ENCODE peak calls at places on chromosomes 4 and X, in four cellular contexts. U is WTC11, P is K562, D is HepG2. E is an unnamed sample.

GRCh38 chr4:45944000-45944399 is 179.9 kb downstream of the GABRG1 start:
- DNase-seq in U (no peak), P (no peak), D (peak), E (no peak)

GRCh38 chr4:108559911-108560310 is 60.5 kb upstream of the RPL34 start:
- DNase-seq in U (no peak), P (no peak), D (no peak), E (no peak)

GRCh38 chr4:114383055-114383454 is 215.6 kb upstream of the UGT8 start:
- DNase-seq in U (no peak), P (no peak), D (no peak), E (no peak)

GRCh38 chrX:150731795-150732194 is 38.6 kb downstream of the MTMR1 start:
- DNase-seq in U (no peak), P (no peak), D (no peak), E (no peak)

GRCh38 chr4:107818301-107818910 is 6.3 kb upstream of the SGMS2 start:
- DNase-seq in U (no peak), P (no peak), D (no peak), E (no peak)

GRCh38 chr4:105306158-105306781 is 159.6 kb downstream of the TET2 start:
- DNase-seq in U (no peak), P (no peak), D (no peak), E (peak)

GRCh38 chr4:34826660-34827059 is 1417.7 kb downstream of the ARAP2 start:
- DNase-seq in U (no peak), P (no peak), D (no peak), E (no peak)

GRCh38 chr4:93688978-93689377 is 139.6 kb upstream of the ATOH1 start:
- DNase-seq in U (no peak), P (no peak), D (no peak), E (no peak)

GRCh38 chr4:47750771-47751170 is 87.1 kb downstream of the CORIN start:
- DNase-seq in U (no peak), P (no peak), D (no peak), E (no peak)

GRCh38 chrX:459611-460010 is 72.9 kb upstream of the PPP2R3B start:
- DNase-seq in U (no peak), P (no peak), D (no peak), E (no peak)

GRCh38 chr4:109562457-109563237 is 2.6 kb downstream of the MCUB start:
- DNase-seq in U (no peak), P (no peak), D (no peak), E (no peak)

GRCh38 chr4:78753091-78753490 is 23.1 kb upstream of the BMP2K start:
- DNase-seq in U (no peak), P (no peak), D (no peak), E (peak)

GRCh38 chrX:44872319-44872816 is 620 bp upstream of the KDM6A start:
- DNase-seq in U (peak), P (peak), D (no peak), E (no peak)

DNA sequence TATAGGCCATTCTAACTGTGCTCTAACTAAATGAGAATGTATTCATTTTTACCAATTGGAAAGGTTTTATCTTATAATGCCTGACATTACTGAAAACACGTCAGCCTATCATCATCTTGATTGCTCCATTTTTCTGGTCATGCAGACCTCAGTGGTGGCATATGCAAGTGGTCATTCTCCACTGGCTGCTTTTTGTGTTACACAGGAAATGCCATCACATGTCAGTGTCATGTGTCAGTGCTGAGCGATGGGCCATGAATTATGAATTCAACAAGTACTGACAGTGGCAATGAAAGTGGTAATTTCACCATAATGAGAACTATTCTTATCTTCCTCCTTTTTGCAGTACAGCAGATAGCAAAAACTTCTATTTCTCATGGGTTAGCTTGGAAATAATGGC is 190.5 kb downstream of the PACRGL start:
- DNase-seq in U (no peak), P (no peak), D (no peak), E (no peak)
- TF ChIP-seq NR2C2 in U (no peak), P (no peak), D (no peak), E (no peak)

DNA sequence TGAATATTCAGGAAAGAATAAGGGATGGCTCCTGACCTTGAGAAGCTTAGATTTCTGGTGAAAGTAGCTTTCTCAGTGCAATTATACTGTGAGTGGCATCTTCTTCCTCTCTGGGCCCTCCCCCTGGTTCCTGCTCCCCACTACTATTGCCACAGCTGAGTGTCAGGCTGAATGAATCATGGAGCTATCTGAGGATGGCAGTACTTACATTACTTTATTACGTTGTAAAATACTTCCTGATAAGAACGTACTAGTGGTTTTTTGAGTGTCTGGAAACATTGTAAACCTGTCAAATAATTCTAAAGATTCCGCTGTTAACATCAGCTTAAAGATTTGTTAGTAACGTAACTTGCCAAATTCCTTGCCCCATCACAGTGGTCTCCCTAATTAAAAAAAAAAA is 36.2 kb downstream of the ARHGAP10 start:
- DNase-seq in U (no peak), P (no peak), D (no peak), E (no peak)
- TF ChIP-seq NR2C2 in U (no peak), P (no peak), D (no peak), E (no peak)

DNA sequence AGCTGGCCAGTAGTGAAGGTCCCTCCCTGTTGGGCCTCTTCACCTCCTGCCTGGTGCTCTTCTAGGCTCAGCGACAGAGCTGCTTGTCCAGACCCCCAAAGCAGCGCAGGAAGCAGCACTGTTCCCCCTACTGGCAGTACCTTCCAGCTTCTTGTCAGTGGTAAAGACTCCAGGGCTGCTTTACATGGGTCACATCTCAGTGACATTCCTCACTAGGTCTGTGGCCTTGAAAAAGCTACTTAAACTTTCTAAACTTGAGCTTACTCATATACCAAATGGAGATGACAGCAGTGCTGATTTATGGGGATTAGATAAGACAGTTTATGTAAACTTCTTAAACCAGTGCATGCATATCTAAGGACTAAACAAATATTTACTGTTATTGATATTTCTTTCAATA is 117.3 kb downstream of the FAT4 start:
- DNase-seq in U (peak), P (no peak), D (peak), E (no peak)
- TF ChIP-seq NR2C2 in U (no peak), P (no peak), D (no peak), E (no peak)

DNA sequence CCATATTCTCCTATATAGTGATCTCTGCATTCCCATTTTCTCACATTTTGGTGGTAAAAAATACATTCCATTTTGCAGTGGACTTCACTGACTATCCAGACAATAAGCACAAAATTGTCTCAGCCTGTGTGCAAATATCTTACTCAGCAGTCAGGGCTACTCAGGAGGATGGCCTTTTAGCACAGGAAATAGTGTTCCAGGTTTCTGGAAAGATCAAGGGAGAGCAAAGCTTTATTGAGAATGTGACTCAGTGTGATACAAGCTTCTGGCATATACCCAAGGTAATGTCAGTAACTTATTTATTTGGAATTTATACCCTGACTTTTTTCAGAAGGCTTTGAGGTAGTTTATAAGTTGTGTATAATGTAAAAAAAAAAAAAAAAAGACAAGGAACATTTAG is 233.4 kb downstream of the TEX13A start:
- DNase-seq in U (no peak), P (no peak), D (no peak), E (no peak)
- TF ChIP-seq NR2C2 in U (no peak), P (no peak), D (no peak), E (no peak)

GRCh38 chr4:6962211-6963041 is 52.8 kb downstream of the TBC1D14 start:
- DNase-seq in U (no peak), P (no peak), D (no peak), E (no peak)
- TF ChIP-seq NR2C2 in U (no peak), P (no peak), D (no peak), E (no peak)

GRCh38 chr4:68388347-68388746 is 38.5 kb upstream of the YTHDC1 start:
- DNase-seq in U (no peak), P (no peak), D (no peak), E (no peak)

GRCh38 chr4:68385267-68385666 is 35.4 kb upstream of the YTHDC1 start:
- DNase-seq in U (no peak), P (no peak), D (no peak), E (no peak)

GRCh38 chr4:68391451-68391850 is 41.6 kb upstream of the YTHDC1 start:
- DNase-seq in U (no peak), P (no peak), D (no peak), E (no peak)

DNA sequence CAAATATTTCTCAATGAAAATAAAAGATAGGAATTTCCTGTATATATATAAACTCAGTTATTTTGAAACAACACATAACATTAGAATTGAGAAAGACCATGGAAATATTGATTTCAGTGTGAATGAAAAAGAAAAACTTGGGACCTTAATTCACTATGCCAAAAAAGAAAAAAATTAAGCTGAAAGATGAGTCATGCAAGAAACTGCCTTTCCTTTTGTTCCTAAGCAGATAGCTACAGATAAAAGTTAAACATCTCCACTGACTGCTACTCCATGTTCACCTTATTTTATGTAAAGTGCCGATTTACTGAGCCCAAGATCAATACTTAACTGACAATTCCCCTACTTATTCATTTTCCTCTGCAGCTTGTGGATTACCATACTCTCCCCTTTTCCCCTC is 40.3 kb upstream of the YTHDC1 start:
- DNase-seq in U (no peak), P (no peak), D (no peak), E (no peak)
- TF ChIP-seq NR2C2 in U (no peak), P (no peak), D (no peak), E (no peak)

GRCh38 chrX:149370097-149370496 is 135.0 kb downstream of the IDS start:
- DNase-seq in U (no peak), P (no peak), D (no peak), E (no peak)
- TF ChIP-seq NR2C2 in U (no peak), P (no peak), D (no peak), E (no peak)